ENCODE peak calls at places on chromosome 20, in ten cellular contexts. O, I, B, Q, Y, L, E, C, P and G are unnamed samples.
A peak's percentile ranks its signal among the peaks of the same experiment; 100 is the strongest.

GRCh38 chr20:61753196-61753942 is 312.3 kb downstream of the TAF4 start:
- DNase-seq in O (peak; percentile 16), I (no peak), B (no peak), Q (peak; percentile 60), Y (no peak), L (no peak), E (no peak), C (no peak), P (no peak), G (peak; percentile 87)

GRCh38 chr20:18853946-18854646 is 40.5 kb downstream of the SCP2D1 start:
- DNase-seq in O (no peak), I (no peak), B (no peak), Q (peak; percentile 3), Y (no peak), L (no peak), E (no peak), C (no peak), P (no peak), G (no peak)

GRCh38 chr20:13121840-13122515 is 99.1 kb upstream of the ISM1 start:
- DNase-seq in O (no peak), I (no peak), B (no peak), Q (no peak), Y (no peak), L (no peak), E (no peak), C (no peak), P (no peak), G (no peak)

GRCh38 chr20:36506253-36506652 is 35.1 kb upstream of the MYL9 start:
- DNase-seq in O (peak; percentile 22), I (no peak), B (no peak), Q (no peak), Y (no peak), L (peak; percentile 46), E (no peak), C (no peak), P (no peak), G (no peak)

GRCh38 chr20:31630187-31630790 is 7.4 kb upstream of the COX4I2 start:
- DNase-seq in O (no peak), I (no peak), B (no peak), Q (no peak), Y (no peak), L (no peak), E (no peak), C (no peak), P (no peak), G (no peak)

GRCh38 chr20:24048014-24048611 is 59.5 kb upstream of the GGTLC1 start:
- DNase-seq in O (no peak), I (no peak), B (no peak), Q (no peak), Y (no peak), L (no peak), E (no peak), C (no peak), P (no peak), G (no peak)

GRCh38 chr20:47305667-47306066 is 50.8 kb downstream of the ZMYND8 start:
- DNase-seq in O (no peak), I (no peak), B (no peak), Q (no peak), Y (no peak), L (no peak), E (no peak), C (no peak), P (no peak), G (no peak)

GRCh38 chr20:48703107-48703506 is 124.7 kb downstream of the PREX1 start:
- DNase-seq in O (no peak), I (no peak), B (no peak), Q (no peak), Y (no peak), L (no peak), E (no peak), C (no peak), P (no peak), G (no peak)

GRCh38 chr20:50632236-50632635 is 59.1 kb downstream of the RIPOR3 start:
- DNase-seq in O (no peak), I (no peak), B (no peak), Q (no peak), Y (no peak), L (no peak), E (no peak), C (no peak), P (no peak), G (no peak)

GRCh38 chr20:63417213-63418120 is 55.0 kb downstream of the KCNQ2 start:
- DNase-seq in O (no peak), I (no peak), B (no peak), Q (no peak), Y (no peak), L (no peak), E (no peak), C (no peak), P (no peak), G (no peak)

GRCh38 chr20:63855363-63856110 is 5.8 kb upstream of the ABHD16B start:
- DNase-seq in O (no peak), I (no peak), B (no peak), Q (peak; percentile 18), Y (no peak), L (no peak), E (no peak), C (no peak), P (no peak), G (peak; percentile 59)

GRCh38 chr20:50350510-50351249 is 159.5 kb upstream of the PTPN1 start:
- DNase-seq in O (no peak), I (no peak), B (no peak), Q (no peak), Y (no peak), L (no peak), E (no peak), C (no peak), P (no peak), G (no peak)

GRCh38 chr20:52676282-52676995 is 295.7 kb upstream of the TSHZ2 start:
- DNase-seq in O (no peak), I (no peak), B (no peak), Q (no peak), Y (no peak), L (peak; percentile 10), E (no peak), C (no peak), P (no peak), G (no peak)

GRCh38 chr20:41173161-41173721 is 35.9 kb downstream of the PLCG1 start:
- DNase-seq in O (peak; percentile 92), I (peak; percentile 67), B (peak; percentile 22), Q (peak; percentile 75), Y (peak; percentile 42), L (peak; percentile 65), E (peak; percentile 60), C (peak; percentile 56), P (peak; percentile 32), G (peak; percentile 87)

GRCh38 chr20:44010162-44010704 is 95.6 kb downstream of the TOX2 start:
- DNase-seq in O (no peak), I (no peak), B (no peak), Q (no peak), Y (no peak), L (no peak), E (peak; percentile 23), C (no peak), P (no peak), G (no peak)

GRCh38 chr20:50405235-50405914 is 104.8 kb upstream of the PTPN1 start:
- DNase-seq in O (no peak), I (no peak), B (no peak), Q (no peak), Y (no peak), L (no peak), E (no peak), C (no peak), P (no peak), G (no peak)

GRCh38 chr20:54146672-54147071 is 27.1 kb downstream of the CYP24A1 start:
- DNase-seq in O (no peak), I (no peak), B (no peak), Q (no peak), Y (no peak), L (no peak), E (no peak), C (no peak), P (no peak), G (no peak)

GRCh38 chr20:44720617-44720993 is 5.4 kb downstream of the CCN5 start:
- DNase-seq in O (peak; percentile 69), I (no peak), B (no peak), Q (peak; percentile 91), Y (no peak), L (no peak), E (no peak), C (no peak), P (no peak), G (peak; percentile 82)

GRCh38 chr20:57856658-57857057 is 146.8 kb upstream of the PMEPA1 start:
- DNase-seq in O (no peak), I (no peak), B (no peak), Q (no peak), Y (no peak), L (no peak), E (no peak), C (no peak), P (no peak), G (peak; percentile 36)

GRCh38 chr20:44792794-44793193 is 17.6 kb downstream of the RIMS4 start:
- DNase-seq in O (no peak), I (no peak), B (no peak), Q (no peak), Y (no peak), L (no peak), E (no peak), C (no peak), P (no peak), G (no peak)

GRCh38 chr20:61328906-61329558 is 77.0 kb downstream of the CDH4 start:
- DNase-seq in O (no peak), I (no peak), B (no peak), Q (no peak), Y (no peak), L (no peak), E (no peak), C (no peak), P (no peak), G (no peak)

GRCh38 chr20:62645613-62646012 is 3.3 kb downstream of the SLCO4A1 start:
- DNase-seq in O (no peak), I (no peak), B (no peak), Q (no peak), Y (no peak), L (no peak), E (no peak), C (no peak), P (no peak), G (no peak)

GRCh38 chr20:39524371-39524911 is 562.3 kb downstream of the DHX35 start:
- DNase-seq in O (no peak), I (no peak), B (no peak), Q (no peak), Y (no peak), L (no peak), E (no peak), C (no peak), P (no peak), G (no peak)

GRCh38 chr20:41956316-41957050 is 338.3 kb upstream of the CHD6 start:
- DNase-seq in O (peak; percentile 18), I (no peak), B (no peak), Q (no peak), Y (no peak), L (no peak), E (no peak), C (no peak), P (no peak), G (no peak)

GRCh38 chr20:18632196-18632789 is 44.4 kb downstream of the DTD1 start:
- DNase-seq in O (peak; percentile 45), I (peak; percentile 40), B (peak; percentile 45), Q (peak; percentile 70), Y (no peak), L (peak; percentile 40), E (peak; percentile 41), C (peak; percentile 61), P (no peak), G (peak; percentile 86)

GRCh38 chr20:44142416-44142815 is 44.6 kb downstream of the JPH2 start:
- DNase-seq in O (no peak), I (no peak), B (no peak), Q (peak; percentile 83), Y (no peak), L (no peak), E (no peak), C (no peak), P (no peak), G (no peak)

GRCh38 chr20:57831992-57832585 is 122.3 kb upstream of the PMEPA1 start:
- DNase-seq in O (no peak), I (no peak), B (no peak), Q (no peak), Y (no peak), L (no peak), E (no peak), C (no peak), P (no peak), G (peak; percentile 30)

GRCh38 chr20:16732506-16733152 is 2.8 kb downstream of the SNRPB2 start:
- DNase-seq in O (no peak), I (no peak), B (no peak), Q (no peak), Y (no peak), L (no peak), E (no peak), C (no peak), P (no peak), G (no peak)